ENCODE peak calls at places on chromosomes 7 and 10, in five cellular contexts. L, O, B, M and E are unnamed samples.

GRCh38 chr10:71795248-71795647 is 21.9 kb upstream of the VSIR start:
- DNase-seq in L (no peak), O (no peak), B (no peak), M (peak; percentile 39), E (no peak)

GRCh38 chr7:107996072-107996824 is 6.7 kb downstream of the LAMB1 start:
- DNase-seq in L (no peak), O (no peak), B (peak; percentile 66), M (no peak), E (no peak)

GRCh38 chr10:71966046-71967004 is 2.1 kb downstream of the CHST3 start:
- DNase-seq in L (no peak), O (no peak), B (peak; percentile 87), M (no peak), E (no peak)

GRCh38 chr7:512541-513311 is 6.9 kb downstream of the PDGFA start:
- DNase-seq in L (no peak), O (no peak), B (no peak), M (no peak), E (peak; percentile 92)

GRCh38 chr7:2753148-2753547 is 65.1 kb downstream of the AMZ1 start:
- DNase-seq in L (no peak), O (no peak), B (no peak), M (no peak), E (no peak)

GRCh38 chr10:120453886-120454285 is 3.1 kb upstream of the PLPP4 start:
- DNase-seq in L (no peak), O (no peak), B (no peak), M (no peak), E (no peak)

GRCh38 chr10:80100861-80101695 is 22.6 kb downstream of the TMEM254 start:
- DNase-seq in L (no peak), O (no peak), B (no peak), M (no peak), E (no peak)

GRCh38 chr7:69661342-69661741 is 63.1 kb downstream of the AUTS2 start:
- DNase-seq in L (no peak), O (no peak), B (no peak), M (no peak), E (no peak)

GRCh38 chr10:77320852-77321496 is 316.6 kb downstream of the KCNMA1 start:
- DNase-seq in L (no peak), O (no peak), B (peak; percentile 92), M (no peak), E (no peak)

GRCh38 chr7:108307246-108307982 is 148.8 kb downstream of the NRCAM start:
- DNase-seq in L (no peak), O (no peak), B (no peak), M (no peak), E (no peak)